ENCODE peak calls at places on chromosome 15, in nine cellular contexts. Z is neural progenitor cell, P is MM.1S, Y is fibroblast of lung, B is endothelial cell of umbilical vein, I is K562, D is SK-N-SH, S is GM23338, K is H1. N is an unnamed sample.

GRCh38 chr15:35540885-35541284 is 5.1 kb downstream of the DPH6 start:
- DNase-seq in S (no peak), Z (no peak), B (no peak), I (no peak), Y (peak; percentile 76), K (no peak), D (no peak), P (no peak), N (peak; percentile 29)

GRCh38 chr15:64460737-64461576 is 579 bp downstream of the ZNF609 start:
- DNase-seq in Y (peak; percentile 85), I (peak; percentile 84), P (peak; percentile 49), Z (peak; percentile 56), K (peak; percentile 54), B (peak; percentile 75), D (peak; percentile 65), S (peak; percentile 65), N (peak; percentile 93)

GRCh38 chr15:63255485-63255990 is 21.9 kb upstream of the APH1B start:
- DNase-seq in Y (no peak), B (no peak), D (no peak), I (no peak), K (no peak), S (peak; percentile 25), P (no peak), Z (peak; percentile 43), N (no peak)

GRCh38 chr15:60110909-60111308 is 106.8 kb downstream of the FOXB1 start:
- DNase-seq in B (no peak), Z (no peak), K (no peak), D (no peak), I (no peak), Y (no peak), S (no peak), P (no peak), N (no peak)

GRCh38 chr15:64623347-64624024 is 151.9 kb downstream of the RBPMS2 start:
- DNase-seq in Z (no peak), S (no peak), I (no peak), B (no peak), Y (no peak), P (no peak), D (no peak), K (no peak), N (no peak)

GRCh38 chr15:93107646-93108045 is 18.6 kb upstream of the RGMA start:
- DNase-seq in P (no peak), K (no peak), Y (no peak), B (no peak), Z (no peak), I (no peak), S (no peak), D (no peak), N (no peak)

GRCh38 chr15:66603301-66604179 is 37.7 kb upstream of the LCTL start:
- DNase-seq in D (peak; percentile 86), P (peak; percentile 63), I (peak; percentile 75), B (peak; percentile 65), Z (peak; percentile 91), K (peak; percentile 91), Y (peak; percentile 64), S (peak; percentile 89), N (peak; percentile 85)

GRCh38 chr15:23039151-23039916 is at the start of gene TUBGCP5:
- DNase-seq in B (peak; percentile 97), Y (peak; percentile 99), K (peak; percentile 98), D (peak; percentile 96), Z (peak; percentile 99), P (peak; percentile 99), S (peak; percentile 98), I (peak; percentile 93), N (peak; percentile 100)

GRCh38 chr15:75030023-75030413 is 6.6 kb downstream of the PPCDC start:
- DNase-seq in Z (no peak), D (no peak), S (no peak), P (no peak), Y (peak; percentile 46), K (no peak), B (no peak), I (no peak), N (peak; percentile 88)

GRCh38 chr15:75028991-75029377 is 5.6 kb downstream of the PPCDC start:
- DNase-seq in P (no peak), I (no peak), S (peak; percentile 34), K (no peak), Z (no peak), Y (no peak), D (no peak), B (no peak), N (no peak)

GRCh38 chr15:75030424-75030823 is 7.0 kb downstream of the PPCDC start:
- DNase-seq in K (no peak), B (no peak), I (no peak), Y (no peak), Z (no peak), S (peak; percentile 22), D (no peak), P (no peak), N (no peak)

GRCh38 chr15:75027551-75027950 is 4.2 kb downstream of the PPCDC start:
- DNase-seq in Y (no peak), P (peak; percentile 56), B (no peak), D (no peak), Z (no peak), K (no peak), S (no peak), I (no peak), N (no peak)

DNA sequence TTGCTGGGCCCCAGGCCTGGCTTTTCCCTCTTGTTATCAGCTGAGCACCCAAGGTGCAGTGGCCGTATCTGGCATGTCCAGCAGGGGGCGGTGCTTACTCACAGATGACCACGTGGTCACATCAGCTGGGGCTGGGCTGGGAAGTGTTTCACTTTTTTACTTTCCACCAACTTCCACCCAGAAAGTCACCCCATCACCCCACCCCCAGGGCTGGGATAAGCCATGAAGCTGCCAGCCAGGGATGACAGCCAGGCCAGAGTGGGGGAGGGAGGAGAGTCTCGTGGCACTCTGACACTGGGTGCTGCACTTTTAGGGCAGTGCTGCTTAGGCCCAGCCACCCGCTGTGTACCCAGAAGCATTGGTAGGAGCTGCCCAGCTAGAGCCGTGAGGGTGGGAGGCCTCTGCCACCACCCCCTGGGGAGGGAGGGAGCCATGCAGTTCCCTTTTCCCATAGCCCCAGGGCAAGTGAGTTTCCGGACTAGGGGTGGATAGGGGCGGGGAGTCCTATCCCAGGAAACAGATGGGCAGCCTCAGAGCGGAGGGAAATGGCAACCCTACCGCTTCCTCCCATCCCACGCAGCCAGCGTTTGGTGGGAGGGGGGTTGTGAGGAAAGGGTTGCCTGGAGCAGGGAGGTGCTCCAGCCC is 6.1 kb downstream of the PPCDC start:
- DNase-seq in Z (peak; percentile 91), D (peak; percentile 87), S (peak; percentile 93), Y (peak; percentile 89), B (peak; percentile 96), P (peak; percentile 77), K (peak; percentile 98), I (peak; percentile 81), N (peak; percentile 96)
- TF ChIP-seq CTCF in Z (peak; percentile 97), D (peak; percentile 90), S (peak; percentile 94), Y (peak; percentile 92), B (peak; percentile 94), P (peak; percentile 90), K (peak; percentile 95), I (peak; percentile 97), N (peak; percentile 93)

GRCh38 chr15:33086500-33087141 is 107.9 kb downstream of the FMN1 start:
- DNase-seq in K (no peak), D (peak; percentile 30), Z (peak; percentile 59), Y (peak; percentile 93), B (peak; percentile 62), I (no peak), P (peak; percentile 78), S (peak; percentile 70), N (peak; percentile 37)
- H3K4me2 ChIP-seq in K (no peak overlapping the region), D (no peak overlapping the region), Z (no peak overlapping the region), Y (peak overlapping the region; percentile 16), B (no peak overlapping the region), I (no peak overlapping the region), P (no peak overlapping the region), S (no peak overlapping the region), N (peak overlapping the region; percentile 45)

GRCh38 chr15:56095406-56095805 is 102.0 kb upstream of the NEDD4 start:
- DNase-seq in K (no peak), P (no peak), B (no peak), S (no peak), Z (no peak), Y (no peak), D (no peak), I (no peak), N (peak; percentile 49)

GRCh38 chr15:56102401-56102800 is 109.0 kb upstream of the NEDD4 start:
- DNase-seq in I (no peak), D (no peak), K (no peak), P (no peak), Z (no peak), Y (no peak), S (no peak), B (peak; percentile 47), N (no peak)

GRCh38 chr15:56099311-56099710 is 105.9 kb upstream of the NEDD4 start:
- DNase-seq in Y (no peak), Z (no peak), B (no peak), K (no peak), S (no peak), I (no peak), P (no peak), D (no peak), N (no peak)

GRCh38 chr15:56098230-56098899 is 105.0 kb upstream of the NEDD4 start:
- DNase-seq in Z (no peak), B (no peak), Y (peak; percentile 36), S (no peak), D (no peak), I (no peak), P (no peak), K (no peak), N (peak; percentile 37)
- TF ChIP-seq CTCF in Z (no peak), B (no peak), Y (peak; percentile 26), S (no peak), D (peak; percentile 29), I (peak; percentile 19), P (no peak), K (no peak), N (peak; percentile 19)

DNA sequence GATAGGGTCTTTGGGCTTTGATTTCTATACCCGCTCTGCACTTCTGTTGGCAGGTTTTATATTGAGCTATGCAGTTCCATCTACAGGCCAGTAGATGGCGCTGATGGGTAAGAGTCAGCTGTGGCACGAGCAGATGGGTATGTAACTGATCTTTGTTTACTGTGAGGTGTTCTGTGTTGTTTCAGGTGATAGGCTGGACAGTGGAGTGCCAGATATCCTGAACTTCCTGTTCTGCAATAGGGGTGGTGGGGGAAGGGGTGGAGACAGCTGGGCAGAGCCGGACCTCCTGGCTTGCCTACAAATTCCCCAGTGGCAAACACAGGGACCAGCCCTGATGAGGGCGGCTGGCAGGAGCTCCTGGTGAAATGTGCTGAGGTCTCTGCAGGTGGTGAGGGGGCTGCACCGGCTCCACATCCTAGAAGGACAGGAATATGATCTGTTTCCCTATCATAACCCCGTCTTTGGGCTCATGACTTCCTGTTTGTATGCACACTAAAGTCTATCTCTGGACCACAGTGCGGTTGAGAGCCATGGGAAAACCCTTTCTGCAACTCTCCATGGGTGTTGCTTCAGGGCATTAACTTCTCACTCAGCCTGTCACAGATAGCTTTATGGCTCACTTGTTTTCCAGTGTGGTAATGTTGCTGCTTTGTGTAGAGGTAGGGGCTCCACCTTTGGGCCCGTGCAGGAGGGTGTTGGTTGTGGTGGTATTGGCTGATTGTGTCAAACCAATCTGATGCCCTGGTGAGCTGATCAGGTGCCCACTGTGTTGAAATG is 13.4 kb upstream of the FAM98B start:
- DNase-seq in K (peak; percentile 62), Y (peak; percentile 63), P (peak; percentile 64), B (peak; percentile 67), I (peak; percentile 67), Z (peak; percentile 58), D (peak; percentile 58), S (peak; percentile 79), N (no peak)
- H3K4me2 ChIP-seq in K (peak overlapping the region; percentile 6), Y (no peak overlapping the region), P (peak overlapping the region; percentile 45), B (no peak overlapping the region), I (peak overlapping the region; percentile 40), Z (peak overlapping the region; percentile 25), D (no peak overlapping the region), S (peak overlapping the region; percentile 49), N (no peak overlapping the region)

N was measured in osteoblast.